ENCODE peak calls at places on chromosomes 13 and 19, in six cellular contexts. One of them, this sample, is unnamed.

GRCh38 chr13:90801621-90802020 is 545.9 kb upstream of the MIR17HG start:
- DNase-seq in uterus: no peak
- DNase-seq in OCI-LY7: no peak
- DNase-seq in HS-27A: no peak
- DNase-seq in choroid plexus epithelial cell: no peak
- DNase-seq in activated naive CD8-positive, alpha-beta T cell treated with anti-CD3 and anti-CD28 coated beads for 36 hours: no peak
- DNase-seq in this sample: no peak

GRCh38 chr13:61286148-61286745 is 129.4 kb downstream of the PCDH20 start:
- DNase-seq in OCI-LY7: peak; percentile 8
- DNase-seq in activated naive CD8-positive, alpha-beta T cell treated with anti-CD3 and anti-CD28 coated beads for 36 hours: peak; percentile 1
- DNase-seq in uterus: no peak
- DNase-seq in choroid plexus epithelial cell: no peak
- DNase-seq in HS-27A: no peak
- DNase-seq in this sample: no peak

GRCh38 chr19:8877854-8878705 is 45.9 kb downstream of the MBD3L1 start:
- DNase-seq in choroid plexus epithelial cell: no peak
- DNase-seq in uterus: no peak
- DNase-seq in activated naive CD8-positive, alpha-beta T cell treated with anti-CD3 and anti-CD28 coated beads for 36 hours: no peak
- DNase-seq in OCI-LY7: peak; percentile 25
- DNase-seq in HS-27A: no peak
- DNase-seq in this sample: no peak

GRCh38 chr19:31378404-31378803 is 29.2 kb upstream of the TSHZ3 start:
- DNase-seq in choroid plexus epithelial cell: peak; percentile 78
- DNase-seq in HS-27A: peak; percentile 7
- DNase-seq in activated naive CD8-positive, alpha-beta T cell treated with anti-CD3 and anti-CD28 coated beads for 36 hours: no peak
- DNase-seq in OCI-LY7: no peak
- DNase-seq in uterus: peak; percentile 67
- DNase-seq in this sample: peak; percentile 93

GRCh38 chr13:75521956-75522355 is 15.7 kb downstream of the COMMD6 start:
- DNase-seq in OCI-LY7: no peak
- DNase-seq in activated naive CD8-positive, alpha-beta T cell treated with anti-CD3 and anti-CD28 coated beads for 36 hours: no peak
- DNase-seq in uterus: no peak
- DNase-seq in HS-27A: no peak
- DNase-seq in choroid plexus epithelial cell: no peak
- DNase-seq in this sample: no peak

GRCh38 chr19:1239796-1240737 is 1.5 kb upstream of the ATP5F1D start:
- DNase-seq in choroid plexus epithelial cell: peak; percentile 93
- DNase-seq in activated naive CD8-positive, alpha-beta T cell treated with anti-CD3 and anti-CD28 coated beads for 36 hours: peak; percentile 98
- DNase-seq in OCI-LY7: peak; percentile 89
- DNase-seq in HS-27A: no peak
- DNase-seq in uterus: peak; percentile 93
- DNase-seq in this sample: peak; percentile 98

GRCh38 chr13:80716610-80717081 is 375.7 kb upstream of the SPRY2 start:
- DNase-seq in HS-27A: no peak
- DNase-seq in uterus: no peak
- DNase-seq in OCI-LY7: no peak
- DNase-seq in activated naive CD8-positive, alpha-beta T cell treated with anti-CD3 and anti-CD28 coated beads for 36 hours: no peak
- DNase-seq in choroid plexus epithelial cell: peak; percentile 90
- DNase-seq in this sample: peak; percentile 1

GRCh38 chr19:12792853-12793289 is 1.6 kb downstream of the JUNB start:
- DNase-seq in uterus: no peak
- DNase-seq in OCI-LY7: no peak
- DNase-seq in activated naive CD8-positive, alpha-beta T cell treated with anti-CD3 and anti-CD28 coated beads for 36 hours: no peak
- DNase-seq in HS-27A: no peak
- DNase-seq in choroid plexus epithelial cell: no peak
- DNase-seq in this sample: no peak

GRCh38 chr19:30226464-30227070 is 145.6 kb upstream of the ZNF536 start:
- DNase-seq in OCI-LY7: no peak
- DNase-seq in activated naive CD8-positive, alpha-beta T cell treated with anti-CD3 and anti-CD28 coated beads for 36 hours: no peak
- DNase-seq in HS-27A: no peak
- DNase-seq in uterus: no peak
- DNase-seq in choroid plexus epithelial cell: no peak
- DNase-seq in this sample: peak; percentile 4

GRCh38 chr13:36046672-36047071 is 84.5 kb downstream of the DCLK1 start:
- DNase-seq in activated naive CD8-positive, alpha-beta T cell treated with anti-CD3 and anti-CD28 coated beads for 36 hours: no peak
- DNase-seq in HS-27A: no peak
- DNase-seq in uterus: no peak
- DNase-seq in OCI-LY7: no peak
- DNase-seq in choroid plexus epithelial cell: no peak
- DNase-seq in this sample: no peak

GRCh38 chr19:16104722-16105121 is 7.0 kb upstream of the RAB8A start:
- DNase-seq in choroid plexus epithelial cell: no peak
- DNase-seq in OCI-LY7: peak; percentile 40
- DNase-seq in HS-27A: no peak
- DNase-seq in uterus: no peak
- DNase-seq in activated naive CD8-positive, alpha-beta T cell treated with anti-CD3 and anti-CD28 coated beads for 36 hours: no peak
- DNase-seq in this sample: no peak

GRCh38 chr13:79404361-79404760 is 1.7 kb downstream of the RBM26 start:
- DNase-seq in HS-27A: no peak
- DNase-seq in uterus: no peak
- DNase-seq in activated naive CD8-positive, alpha-beta T cell treated with anti-CD3 and anti-CD28 coated beads for 36 hours: no peak
- DNase-seq in choroid plexus epithelial cell: no peak
- DNase-seq in OCI-LY7: no peak
- DNase-seq in this sample: peak; percentile 14

GRCh38 chr13:44052843-44053607 is 173.3 kb downstream of the LACC1 start:
- DNase-seq in HS-27A: no peak
- DNase-seq in choroid plexus epithelial cell: peak; percentile 86
- DNase-seq in activated naive CD8-positive, alpha-beta T cell treated with anti-CD3 and anti-CD28 coated beads for 36 hours: no peak
- DNase-seq in OCI-LY7: no peak
- DNase-seq in uterus: peak; percentile 39
- DNase-seq in this sample: peak; percentile 90

GRCh38 chr13:74325106-74325505 is 190.9 kb upstream of the KLF12 start:
- DNase-seq in activated naive CD8-positive, alpha-beta T cell treated with anti-CD3 and anti-CD28 coated beads for 36 hours: no peak
- DNase-seq in uterus: no peak
- DNase-seq in choroid plexus epithelial cell: peak; percentile 92
- DNase-seq in HS-27A: peak; percentile 15
- DNase-seq in OCI-LY7: no peak
- DNase-seq in this sample: peak; percentile 77

GRCh38 chr19:5156231-5156986 is 184.2 kb downstream of the PTPRS start:
- DNase-seq in HS-27A: no peak
- DNase-seq in OCI-LY7: no peak
- DNase-seq in uterus: no peak
- DNase-seq in activated naive CD8-positive, alpha-beta T cell treated with anti-CD3 and anti-CD28 coated beads for 36 hours: no peak
- DNase-seq in choroid plexus epithelial cell: no peak
- DNase-seq in this sample: no peak

GRCh38 chr13:112489199-112489598 is 98.8 kb downstream of the TUBGCP3 start:
- DNase-seq in activated naive CD8-positive, alpha-beta T cell treated with anti-CD3 and anti-CD28 coated beads for 36 hours: no peak
- DNase-seq in HS-27A: no peak
- DNase-seq in uterus: no peak
- DNase-seq in choroid plexus epithelial cell: no peak
- DNase-seq in OCI-LY7: no peak
- DNase-seq in this sample: no peak

This sample was measured in adipocyte.